ENCODE peak calls at places on chromosomes 13 and 19, in five cellular contexts. Y is right cardiac atrium, B is RPMI7951, Z is bronchial epithelial cell, F is glutamatergic neuron. N is an unnamed sample.

GRCh38 chr13:105030851-105031250 is 1504.6 kb downstream of the EFNB2 start:
- DNase-seq in Y (no peak), B (no peak), F (no peak), Z (no peak), N (no peak)

GRCh38 chr19:55041627-55042343 is 3.7 kb upstream of the GP6 start:
- DNase-seq in F (no peak), Y (no peak), B (no peak), Z (no peak), N (no peak)

GRCh38 chr13:113877149-113877990 is 13.5 kb upstream of the GAS6 start:
- DNase-seq in B (no peak), F (no peak), Z (no peak), Y (no peak), N (no peak)

GRCh38 chr19:3340340-3340739 is 26.0 kb upstream of the NFIC start:
- DNase-seq in B (no peak), Z (no peak), F (no peak), Y (no peak), N (no peak)

GRCh38 chr19:6057651-6058365 is 52.5 kb downstream of the RFX2 start:
- DNase-seq in B (no peak), F (no peak), Y (peak; percentile 50), Z (no peak), N (no peak)

GRCh38 chr19:3902317-3902973 is 22.0 kb downstream of the ATCAY start:
- DNase-seq in Y (no peak), B (no peak), Z (no peak), F (no peak), N (no peak)

GRCh38 chr13:98171806-98172569 is 5.1 kb downstream of the RNF113B start:
- DNase-seq in B (peak; percentile 31), Z (no peak), F (no peak), Y (peak; percentile 85), N (peak; percentile 23)

GRCh38 chr19:46753420-46754155 is 7.3 kb upstream of the STRN4 start:
- DNase-seq in B (peak; percentile 42), F (peak; percentile 66), Y (peak; percentile 78), Z (peak; percentile 38), N (peak; percentile 48)

GRCh38 chr19:40502647-40503046 is 35.8 kb downstream of the SPTBN4 start:
- DNase-seq in F (no peak), Z (peak; percentile 21), B (no peak), Y (no peak), N (no peak)

GRCh38 chr19:33366127-33366526 is 7.4 kb upstream of the CEBPG start:
- DNase-seq in Z (no peak), Y (no peak), F (no peak), B (no peak), N (no peak)

GRCh38 chr19:10946964-10947657 is 13.7 kb upstream of the SMARCA4 start:
- DNase-seq in Y (peak; percentile 16), Z (no peak), F (no peak), B (no peak), N (no peak)

GRCh38 chr13:25175026-25175425 is 2.9 kb upstream of the AMER2 start:
- DNase-seq in F (no peak), Y (no peak), B (no peak), Z (no peak), N (no peak)

GRCh38 chr19:14174883-14175282 is 31.1 kb downstream of the ADGRL1 start:
- DNase-seq in Y (no peak), Z (no peak), F (no peak), B (no peak), N (no peak)

GRCh38 chr13:40762849-40763248 is 8.1 kb downstream of the MRPS31 start:
- DNase-seq in Z (no peak), F (no peak), Y (no peak), B (no peak), N (no peak)

GRCh38 chr13:49597043-49597669 is 11.8 kb upstream of the RCBTB1 start:
- DNase-seq in B (no peak), Y (no peak), F (no peak), Z (no peak), N (no peak)

GRCh38 chr13:40149611-40150283 is 494.3 kb downstream of the COG6 start:
- DNase-seq in Y (no peak), B (peak; percentile 75), Z (peak; percentile 89), F (no peak), N (no peak)

GRCh38 chr19:31139871-31140505 is 209.2 kb downstream of the TSHZ3 start:
- DNase-seq in Z (peak; percentile 79), B (peak; percentile 83), F (no peak), Y (no peak), N (no peak)

GRCh38 chr19:8697671-8698432 is 743 bp downstream of the ACTL9 start:
- DNase-seq in F (peak; percentile 48), B (no peak), Z (no peak), Y (no peak), N (peak; percentile 24)

N was measured in nephron progenitor cell.